ENCODE peak calls at places on chromosome 1, in nine cellular contexts. Z, Q, W, V, D, N, O, U and T are unnamed samples.

GRCh38 chr1:42886800-42887199 is 40.4 kb downstream of the ZNF691 start:
- DNase-seq in Z (no peak), Q (no peak), W (no peak), V (no peak), D (no peak), N (no peak), O (no peak), U (no peak), T (no peak)

GRCh38 chr1:180157576-180158057 is 2.9 kb downstream of the QSOX1 start:
- DNase-seq in Z (peak; percentile 39), Q (no peak), W (no peak), V (no peak), D (no peak), N (no peak), O (no peak), U (no peak), T (peak; percentile 76)

GRCh38 chr1:38256072-38256471 is 209.5 kb upstream of the POU3F1 start:
- DNase-seq in Z (no peak), Q (no peak), W (no peak), V (no peak), D (no peak), N (no peak), O (no peak), U (no peak), T (no peak)

GRCh38 chr1:37233606-37234005 is 199.3 kb upstream of the GRIK3 start:
- DNase-seq in Z (no peak), Q (no peak), W (no peak), V (no peak), D (no peak), N (no peak), O (no peak), U (no peak), T (no peak)

GRCh38 chr1:167517535-167518330 is 596 bp downstream of the CD247 start:
- DNase-seq in Z (no peak), Q (no peak), W (no peak), V (no peak), D (no peak), N (no peak), O (no peak), U (no peak), T (no peak)

GRCh38 chr1:204358145-204358544 is 1.6 kb downstream of the PLEKHA6 start:
- DNase-seq in Z (no peak), Q (no peak), W (no peak), V (no peak), D (no peak), N (no peak), O (no peak), U (no peak), T (no peak)

GRCh38 chr1:154759196-154759595 is 110.9 kb downstream of the KCNN3 start:
- DNase-seq in Z (no peak), Q (no peak), W (no peak), V (no peak), D (no peak), N (peak; percentile 30), O (no peak), U (no peak), T (no peak)

GRCh38 chr1:55970711-55971110 is 608.7 kb downstream of the PLPP3 start:
- DNase-seq in Z (peak; percentile 74), Q (no peak), W (peak; percentile 57), V (no peak), D (no peak), N (no peak), O (no peak), U (no peak), T (no peak)

GRCh38 chr1:7279753-7280150 is 491.3 kb upstream of the VAMP3 start:
- DNase-seq in Z (no peak), Q (no peak), W (no peak), V (no peak), D (no peak), N (no peak), O (peak; percentile 32), U (no peak), T (no peak)

GRCh38 chr1:244705268-244706234 is 52.6 kb downstream of the DESI2 start:
- DNase-seq in Z (no peak), Q (no peak), W (no peak), V (no peak), D (no peak), N (no peak), O (no peak), U (no peak), T (no peak)